ENCODE peak calls at places on chromosomes 4 and X, in ten cellular contexts. C, J, Y, H, K, N, X, R, I and O are unnamed samples. For H3K4me1, the result is how much of the 10 kb centered on the place peaks cover.

GRCh38 chrX:12672362-12673106 is 118.7 kb upstream of the PRPS2 start:
- DNase-seq in N (no peak), Y (no peak), R (no peak), K (no peak), J (no peak), H (no peak), I (no peak), X (no peak), C (no peak), O (no peak)

GRCh38 chr4:53781614-53782467 is 190.6 kb upstream of the LNX1 start:
- DNase-seq in J (no peak), C (no peak), X (no peak), N (no peak), K (no peak), R (no peak), Y (no peak), H (no peak), I (no peak), O (no peak)

GRCh38 chrX:148504412-148504950 is 4.1 kb downstream of the AFF2 start:
- DNase-seq in C (no peak), R (no peak), I (no peak), N (no peak), K (no peak), H (no peak), J (no peak), X (no peak), Y (no peak), O (no peak)

GRCh38 chrX:133726211-133726630 is 259.2 kb downstream of the GPC3 start:
- DNase-seq in J (no peak), X (no peak), Y (no peak), C (peak), I (no peak), K (no peak), R (peak), N (peak), H (no peak), O (peak)

GRCh38 chrX:31487946-31488345 is 416.1 kb upstream of the FTHL17 start:
- DNase-seq in I (no peak), C (no peak), J (no peak), R (no peak), H (no peak), X (no peak), N (peak), Y (no peak), K (no peak), O (no peak)

GRCh38 chr4:54165011-54165410 is 64.1 kb upstream of the PDGFRA start:
- DNase-seq in R (no peak), H (no peak), X (no peak), C (no peak), I (no peak), Y (no peak), K (no peak), J (no peak), N (no peak), O (no peak)

GRCh38 chr4:163505374-163505773 is 10.9 kb downstream of the TMA16 start:
- DNase-seq in X (no peak), C (peak), K (no peak), I (no peak), R (no peak), Y (no peak), J (no peak), H (no peak), N (peak), O (no peak)

GRCh38 chr4:123649644-123650356 is 253.2 kb downstream of the SPRY1 start:
- DNase-seq in X (no peak), H (no peak), Y (peak), I (no peak), R (no peak), J (peak), C (peak), K (peak), N (peak), O (peak)

GRCh38 chrX:110026099-110026844 is 23.4 kb downstream of the TMEM164 start:
- DNase-seq in J (peak), Y (peak), R (peak), K (peak), I (no peak), H (no peak), X (no peak), N (peak), C (peak), O (peak)

GRCh38 chrX:1841746-1842145 is 226.9 kb downstream of the ASMT start:
- DNase-seq in Y (no peak), N (no peak), I (no peak), H (no peak), K (no peak), C (no peak), R (no peak), X (no peak), J (no peak), O (no peak)

GRCh38 chrX:14398725-14399124 is 130.6 kb upstream of the GLRA2 start:
- DNase-seq in Y (peak), H (no peak), I (no peak), X (no peak), K (no peak), R (no peak), N (no peak), C (peak), J (peak), O (peak)

GRCh38 chr4:12144051-12144450 is 715.4 kb upstream of the HS3ST1 start:
- DNase-seq in N (no peak), J (no peak), H (no peak), I (no peak), Y (no peak), C (no peak), K (no peak), X (no peak), R (no peak), O (no peak)

GRCh38 chr4:187608001-187608421 is 387.6 kb upstream of the ZFP42 start:
- DNase-seq in N (peak), I (no peak), K (no peak), R (peak), H (no peak), J (no peak), Y (no peak), X (no peak), C (peak), O (no peak)

GRCh38 chr4:30842142-30842541 is 122.0 kb downstream of the PCDH7 start:
- DNase-seq in R (no peak), C (no peak), I (no peak), Y (no peak), J (no peak), X (no peak), H (no peak), K (no peak), N (no peak), O (no peak)

GRCh38 chr4:6527259-6527658 is 47.7 kb upstream of the MAN2B2 start:
- DNase-seq in C (no peak), I (no peak), Y (no peak), H (no peak), X (no peak), R (peak), K (no peak), J (no peak), N (no peak), O (no peak)

GRCh38 chr4:73669410-73670183 is 49.4 kb upstream of the RASSF6 start:
- DNase-seq in I (no peak), C (no peak), N (peak), K (no peak), J (no peak), R (no peak), H (no peak), Y (no peak), X (no peak), O (no peak)

GRCh38 chrX:134158821-134159512 is 78.0 kb upstream of the CCDC160 start:
- DNase-seq in R (no peak), X (no peak), J (no peak), N (no peak), K (no peak), Y (no peak), H (no peak), I (no peak), C (no peak), O (no peak)

GRCh38 chrX:25004485-25005032 is 11.2 kb downstream of the ARX start:
- DNase-seq in N (no peak), C (no peak), X (no peak), R (no peak), J (no peak), I (no peak), H (no peak), Y (no peak), K (no peak), O (no peak)
- H3K4me3 ChIP-seq in N (peak), C (no peak), X (no peak), R (no peak), J (no peak), I (no peak), H (no peak), Y (peak), K (no peak), O (peak)

GRCh38 chr4:24166501-24166900 is 276.7 kb upstream of the PPARGC1A start:
- DNase-seq in N (no peak), H (no peak), Y (no peak), X (no peak), I (no peak), J (no peak), K (no peak), R (no peak), C (no peak), O (no peak)

GRCh38 chr4:24172406-24172805 is 282.6 kb upstream of the PPARGC1A start:
- DNase-seq in N (no peak), H (no peak), X (no peak), Y (no peak), I (no peak), J (no peak), C (no peak), R (no peak), K (no peak), O (no peak)

GRCh38 chr4:24164797-24165196 is 274.9 kb upstream of the PPARGC1A start:
- DNase-seq in N (no peak), K (no peak), Y (no peak), R (no peak), J (no peak), I (no peak), X (no peak), C (no peak), H (no peak), O (no peak)

GRCh38 chr4:24169956-24170355 is 280.1 kb upstream of the PPARGC1A start:
- DNase-seq in C (no peak), N (no peak), J (no peak), H (no peak), K (no peak), R (no peak), X (no peak), Y (no peak), I (no peak), O (no peak)

DNA sequence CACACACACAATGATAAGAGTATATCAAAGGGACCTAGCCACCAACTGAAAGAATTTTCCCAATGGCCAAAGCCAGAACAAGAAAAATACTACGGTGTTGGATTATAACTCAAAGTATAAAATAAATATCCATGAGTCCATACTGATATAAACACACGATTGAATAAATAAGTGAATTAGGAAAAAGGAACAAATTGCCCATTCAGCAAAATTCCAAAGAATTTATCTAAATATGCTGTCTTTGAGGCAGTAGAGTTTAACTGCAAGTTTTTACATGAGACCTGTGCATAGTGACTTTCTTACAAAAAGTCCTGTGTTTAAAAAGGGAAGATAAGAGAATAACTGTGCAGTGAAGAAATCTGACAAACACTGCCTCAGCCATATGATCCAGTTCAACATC is 278.8 kb upstream of the PPARGC1A start:
- DNase-seq in Y (no peak), K (no peak), J (no peak), X (no peak), C (no peak), H (no peak), R (no peak), I (no peak), N (no peak), O (no peak)
- H3K4me1 ChIP-seq in Y (under half), K (under half), J (under half), X (under half), C (under half), H (under half), R (under half), I (under half), N (under half), O (under half)

DNA sequence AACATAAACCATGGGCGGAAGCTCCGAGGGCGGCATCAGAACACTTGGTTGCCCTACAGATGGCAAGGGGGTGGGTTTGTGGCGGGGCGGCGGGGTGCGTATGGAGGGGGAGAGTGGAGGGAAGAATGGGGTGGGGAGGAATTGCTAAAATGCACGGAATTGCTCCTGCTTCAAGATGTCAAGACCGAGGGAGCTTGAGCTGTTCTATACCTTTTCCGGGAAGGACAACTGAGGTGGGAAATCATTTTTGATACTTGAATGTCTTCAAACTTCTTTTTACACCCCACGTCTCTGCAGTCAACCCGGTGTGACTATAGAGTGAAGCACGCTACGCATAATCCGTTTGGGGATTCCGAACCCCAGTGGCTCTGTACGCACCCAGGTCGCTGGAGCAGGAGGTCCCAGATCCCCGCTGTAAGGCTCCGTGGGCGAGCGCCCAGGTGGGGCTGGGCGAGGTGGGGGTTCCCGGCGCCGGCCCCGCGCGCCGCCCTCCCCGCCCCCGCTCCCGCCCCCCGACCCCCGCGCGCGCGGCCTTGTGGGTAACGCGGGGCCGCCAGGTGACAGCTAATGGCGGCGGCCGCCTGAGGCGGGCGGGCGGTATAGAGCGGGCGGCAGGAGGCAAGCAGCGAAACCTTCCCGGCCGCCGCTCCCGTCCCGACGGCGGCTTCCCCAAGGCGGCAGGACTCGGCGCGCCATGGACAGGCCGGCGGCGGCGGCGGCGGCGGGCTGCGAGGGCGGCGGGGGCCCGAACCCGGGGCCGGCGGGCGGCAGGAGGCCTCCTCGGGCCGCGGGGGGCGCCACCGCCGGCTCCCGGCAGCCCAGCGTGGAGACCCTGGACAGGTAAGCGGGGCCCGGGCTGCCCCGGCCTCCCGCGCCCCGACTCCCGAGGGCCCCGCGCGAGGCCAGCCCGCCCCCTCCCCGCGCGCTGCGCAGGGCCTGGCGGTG is at the start of gene MTMR1:
- DNase-seq in K (peak), N (no peak), C (peak), X (peak), R (peak), Y (peak), J (peak), H (no peak), I (peak), O (peak)
- H3K4me3 ChIP-seq in K (peak), N (peak), C (peak), X (peak), R (peak), Y (peak), J (peak), H (peak), I (peak), O (peak)

GRCh38 chr4:152556283-152556682 is 20.4 kb upstream of the FBXW7 start:
- DNase-seq in R (no peak), K (no peak), H (no peak), Y (no peak), N (no peak), X (no peak), C (no peak), I (no peak), J (no peak), O (peak)
- H3K4me1 ChIP-seq in R (under half), K (under half), H (under half), Y (under half), N (under half), X (under half), C (under half), I (under half), J (under half), O (under half)

DNA sequence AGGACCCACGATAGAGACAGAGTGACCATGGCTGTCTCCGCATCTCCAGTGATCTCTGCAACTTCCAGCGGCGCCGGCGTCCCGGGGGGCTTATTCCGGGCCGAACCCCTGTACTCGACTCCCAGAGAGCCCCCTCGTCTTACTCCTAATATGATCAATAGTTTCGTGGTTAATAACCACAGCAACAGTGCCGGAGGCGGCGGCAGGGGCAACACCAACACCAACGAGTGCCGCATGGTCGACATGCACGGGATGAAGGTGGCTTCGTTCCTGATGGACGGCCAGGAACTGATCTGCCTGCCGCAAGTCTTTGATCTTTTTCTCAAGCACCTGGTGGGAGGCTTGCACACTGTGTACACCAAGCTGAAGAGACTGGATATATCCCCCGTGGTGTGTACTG is 343 bp downstream of the DACH2 start:
- DNase-seq in C (no peak), K (no peak), J (no peak), R (no peak), Y (no peak), N (no peak), H (no peak), I (no peak), X (no peak), O (no peak)
- H3K4me3 ChIP-seq in C (peak), K (peak), J (peak), R (no peak), Y (peak), N (peak), H (peak), I (no peak), X (no peak), O (no peak)